ENCODE peak calls at places on chromosomes 3 and 15, in nine cellular contexts. M, G, O, Y, K, P, U, A and X are unnamed samples.

GRCh38 chr3:23931597-23931996 is 13.5 kb upstream of the NR1D2 start:
- DNase-seq in P (no peak), Y (no peak), G (no peak), M (no peak), O (no peak), U (no peak), A (no peak), K (no peak), X (no peak)

GRCh38 chr3:69085543-69086132 is 901 bp downstream of the ARL6IP5 start:
- DNase-seq in G (no peak), A (no peak), P (no peak), U (no peak), Y (peak; percentile 20), K (no peak), O (peak; percentile 34), M (peak; percentile 33), X (no peak)

GRCh38 chr3:42043116-42043796 is 47.9 kb upstream of the TRAK1 start:
- DNase-seq in U (no peak), M (no peak), O (no peak), Y (no peak), K (no peak), P (peak; percentile 42), A (no peak), G (no peak), X (peak; percentile 36)

GRCh38 chr15:76330281-76330680 is 6.3 kb upstream of the ISL2 start:
- DNase-seq in M (peak; percentile 77), G (no peak), O (no peak), U (no peak), Y (peak; percentile 71), A (no peak), P (no peak), K (peak; percentile 81), X (peak; percentile 69)

GRCh38 chr3:65615329-65615728 is 423.4 kb downstream of the MAGI1 start:
- DNase-seq in A (no peak), G (no peak), Y (no peak), M (no peak), K (no peak), P (no peak), O (no peak), U (no peak), X (no peak)

GRCh38 chr3:126569390-126569975 is 10.8 kb upstream of the C3orf22 start:
- DNase-seq in M (no peak), O (no peak), U (no peak), K (no peak), G (no peak), P (no peak), A (no peak), Y (no peak), X (no peak)

GRCh38 chr3:29194139-29194538 is 86.7 kb upstream of the RBMS3 start:
- DNase-seq in Y (no peak), G (no peak), A (no peak), M (no peak), K (no peak), O (no peak), P (no peak), U (no peak), X (no peak)

GRCh38 chr15:68447976-68448755 is 16.2 kb upstream of the ITGA11 start:
- DNase-seq in G (no peak), K (no peak), P (no peak), O (no peak), A (no peak), U (no peak), Y (no peak), M (no peak), X (no peak)

GRCh38 chr15:64536244-64536836 is 76.0 kb downstream of the ZNF609 start:
- DNase-seq in O (peak; percentile 14), A (no peak), Y (peak; percentile 39), U (no peak), K (peak; percentile 72), M (no peak), G (no peak), P (no peak), X (no peak)

GRCh38 chr15:64521201-64521600 is 60.8 kb downstream of the ZNF609 start:
- DNase-seq in K (no peak), A (no peak), U (no peak), P (no peak), G (no peak), M (no peak), O (no peak), Y (peak; percentile 16), X (no peak)

GRCh38 chr3:51397389-51397788 is 6.3 kb downstream of the RBM15B start:
- DNase-seq in U (no peak), K (no peak), Y (no peak), O (no peak), P (no peak), M (no peak), A (no peak), G (no peak), X (peak; percentile 10)